ENCODE peak calls at places on chromosomes 3 and 15, in six cellular contexts. Z is GM06990, U is SK-N-SH, M is HL-60, G is AG04450, O is HFF-Myc. A is an unnamed sample.

GRCh38 chr3:59663076-59663850 is 613.4 kb upstream of the CFAP20DC start:
- DNase-seq in G (no peak), O (no peak), Z (no peak), M (no peak), U (no peak), A (no peak)

GRCh38 chr3:168251371-168251770 is 155.6 kb upstream of the GOLIM4 start:
- DNase-seq in U (no peak), Z (peak; percentile 59), G (no peak), M (no peak), O (no peak), A (no peak)

GRCh38 chr3:179336345-179336929 is 11.1 kb upstream of the MFN1 start:
- DNase-seq in U (no peak), Z (no peak), G (no peak), M (no peak), O (no peak), A (no peak)

GRCh38 chr3:160569874-160570273 is 4.5 kb upstream of the KPNA4 start:
- DNase-seq in G (no peak), M (peak; percentile 9), U (peak; percentile 58), Z (no peak), O (no peak), A (no peak)

GRCh38 chr15:69424748-69425413 is 10.7 kb downstream of the KIF23 start:
- DNase-seq in Z (no peak), O (no peak), G (no peak), M (no peak), U (no peak), A (no peak)

GRCh38 chr3:141278196-141279073 is 46.8 kb downstream of the PXYLP1 start:
- DNase-seq in O (no peak), G (no peak), Z (no peak), U (no peak), M (no peak), A (no peak)

GRCh38 chr15:60338810-60339209 is 59.0 kb downstream of the ANXA2 start:
- DNase-seq in M (no peak), U (no peak), Z (no peak), G (no peak), O (no peak), A (no peak)

GRCh38 chr15:40755821-40756220 is 767 bp upstream of the RMDN3 start:
- DNase-seq in U (no peak), Z (no peak), G (no peak), M (no peak), O (no peak), A (no peak)

GRCh38 chr3:61669203-61669602 is 107.8 kb downstream of the PTPRG start:
- DNase-seq in U (no peak), Z (no peak), M (no peak), O (no peak), G (no peak), A (no peak)

GRCh38 chr3:115062412-115062956 is 84.6 kb downstream of the ZBTB20 start:
- DNase-seq in G (no peak), M (no peak), U (no peak), Z (no peak), O (peak; percentile 22), A (no peak)

GRCh38 chr3:105401691-105402149 is 35.0 kb downstream of the ALCAM start:
- DNase-seq in Z (no peak), G (no peak), M (no peak), O (no peak), U (no peak), A (no peak)

GRCh38 chr3:24503499-24504176 is 9.0 kb upstream of the THRB start:
- DNase-seq in U (no peak), Z (no peak), G (no peak), O (no peak), M (no peak), A (no peak)

GRCh38 chr15:64856429-64857145 is 14.9 kb downstream of the PLEKHO2 start:
- DNase-seq in M (no peak), Z (no peak), U (peak; percentile 80), O (no peak), G (no peak), A (peak; percentile 44)

GRCh38 chr3:71276531-71276930 is 307.0 kb downstream of the FOXP1 start:
- DNase-seq in G (no peak), Z (no peak), O (no peak), M (no peak), U (no peak), A (no peak)

GRCh38 chr15:75531041-75531450 is 48.1 kb downstream of the PTPN9 start:
- DNase-seq in G (no peak), Z (no peak), O (no peak), M (no peak), U (no peak), A (no peak)

GRCh38 chr3:195774917-195775316 is 36.8 kb downstream of the MUC4 start:
- DNase-seq in Z (no peak), G (no peak), M (no peak), U (peak; percentile 55), O (no peak), A (peak; percentile 53)
- TF ChIP-seq CTCF in Z (peak; percentile 39), G (peak; percentile 46), M (peak; percentile 21), U (peak; percentile 50), O (peak; percentile 42), A (peak; percentile 54)

DNA sequence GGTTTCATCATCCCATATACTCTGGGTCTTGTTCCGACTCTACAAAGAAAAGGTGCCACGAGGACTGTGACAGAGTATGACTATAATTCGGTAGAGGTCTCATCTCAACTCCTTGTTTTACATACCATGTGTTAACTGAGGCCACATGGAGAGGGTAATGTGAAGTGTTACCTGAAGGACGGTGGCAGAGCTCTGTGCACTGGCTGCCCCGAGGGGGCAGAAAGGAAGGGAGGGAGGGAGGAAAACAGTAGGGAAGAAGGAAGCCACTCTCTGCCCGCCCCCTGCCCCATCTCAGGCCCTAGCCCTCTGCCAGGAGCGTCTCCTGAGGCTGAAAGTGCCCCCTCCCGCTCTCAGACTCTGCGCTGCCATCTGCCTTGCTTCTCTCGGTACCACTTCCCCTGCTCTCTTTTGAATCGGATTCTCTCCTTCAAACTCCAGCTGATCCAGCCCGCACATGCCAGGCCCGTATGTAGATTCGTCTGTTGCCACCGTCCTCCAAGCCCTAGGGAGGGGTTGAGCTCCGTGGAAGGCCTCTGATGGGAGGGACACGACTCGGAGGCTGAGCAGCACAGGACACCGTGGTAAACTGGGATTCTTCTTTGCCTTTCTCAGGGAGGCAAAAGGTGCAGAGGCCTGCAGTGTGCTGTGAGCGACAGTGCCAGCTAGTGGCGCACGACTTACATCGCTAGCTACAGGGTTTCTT is 70.5 kb upstream of the ATP10A start:
- DNase-seq in U (peak; percentile 70), M (peak; percentile 24), Z (peak; percentile 21), O (peak; percentile 70), G (peak; percentile 57), A (peak; percentile 43)
- TF ChIP-seq CTCF in U (peak; percentile 21), M (peak; percentile 58), Z (peak; percentile 86), O (peak; percentile 87), G (peak; percentile 92), A (peak; percentile 78)

GRCh38 chr3:37571269-37571668 is 290.4 kb upstream of the CTDSPL start:
- DNase-seq in Z (no peak), O (no peak), G (no peak), U (no peak), M (no peak), A (no peak)
- TF ChIP-seq CTCF in Z (no peak), O (no peak), G (peak; percentile 6), U (no peak), M (no peak), A (no peak)

GRCh38 chr3:95235916-95236315 is 1173.1 kb downstream of the NSUN3 start:
- DNase-seq in M (no peak), G (no peak), Z (no peak), U (no peak), O (no peak), A (no peak)
- TF ChIP-seq CTCF in M (no peak), G (no peak), Z (no peak), U (no peak), O (no peak), A (no peak)

GRCh38 chr3:127473244-127474024 is 117.1 kb downstream of the TPRA1 start:
- DNase-seq in G (no peak), Z (no peak), U (peak; percentile 79), M (no peak), O (no peak), A (no peak)
- TF ChIP-seq CTCF in G (no peak), Z (peak; percentile 39), U (peak; percentile 37), M (no peak), O (peak; percentile 15), A (peak; percentile 58)

GRCh38 chr3:95343228-95343627 is 1280.4 kb downstream of the NSUN3 start:
- DNase-seq in Z (no peak), O (no peak), G (no peak), U (no peak), M (no peak), A (no peak)

GRCh38 chr3:95334461-95334860 is 1271.6 kb downstream of the NSUN3 start:
- DNase-seq in O (no peak), U (no peak), Z (no peak), M (no peak), G (no peak), A (no peak)

GRCh38 chr3:95341314-95341713 is 1278.5 kb downstream of the NSUN3 start:
- DNase-seq in Z (no peak), G (no peak), M (no peak), O (no peak), U (no peak), A (no peak)

GRCh38 chr3:95333826-95334225 is 1271.0 kb downstream of the NSUN3 start:
- DNase-seq in U (no peak), Z (no peak), G (no peak), M (peak; percentile 52), O (no peak), A (no peak)

DNA sequence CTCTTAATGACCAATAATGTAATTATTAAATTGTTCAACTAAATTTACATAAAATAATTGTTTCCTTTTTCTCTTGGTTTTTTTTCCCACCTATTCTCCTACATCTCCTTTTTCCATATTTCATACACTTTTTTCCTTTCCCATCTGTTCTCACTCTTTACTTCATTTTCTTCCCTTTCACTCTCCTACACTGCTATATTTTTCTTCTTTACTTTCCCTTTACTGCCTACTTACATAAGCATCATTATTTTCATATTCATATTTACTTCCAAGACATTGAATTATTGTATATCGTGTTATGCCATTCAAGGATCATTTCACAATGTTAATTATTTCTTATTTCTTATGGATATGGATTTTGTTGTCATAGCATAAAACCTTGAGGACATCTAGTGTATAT is 1275.6 kb downstream of the NSUN3 start:
- DNase-seq in M (no peak), O (no peak), G (no peak), Z (no peak), U (no peak), A (no peak)
- TF ChIP-seq CTCF in M (no peak), O (no peak), G (no peak), Z (no peak), U (no peak), A (no peak)

GRCh38 chr3:9076985-9077384 is 113.7 kb upstream of the RAD18 start:
- DNase-seq in G (no peak), U (no peak), Z (no peak), M (no peak), O (no peak), A (no peak)

GRCh38 chr3:9080165-9080564 is 116.9 kb upstream of the RAD18 start:
- DNase-seq in M (no peak), Z (no peak), G (no peak), O (no peak), U (no peak), A (no peak)

GRCh38 chr3:9079674-9080073 is 116.4 kb upstream of the RAD18 start:
- DNase-seq in O (no peak), M (no peak), Z (no peak), U (no peak), G (no peak), A (no peak)

GRCh38 chr3:9081201-9081818 is 118.0 kb upstream of the RAD18 start:
- DNase-seq in O (no peak), Z (no peak), U (no peak), M (peak; percentile 12), G (no peak), A (no peak)

GRCh38 chr3:9078561-9079240 is 115.4 kb upstream of the RAD18 start:
- DNase-seq in G (no peak), O (no peak), Z (no peak), M (no peak), U (no peak), A (no peak)
- TF ChIP-seq CTCF in G (no peak), O (no peak), Z (peak; percentile 44), M (no peak), U (peak; percentile 24), A (peak; percentile 50)